ENCODE peak calls at places on chromosomes 4 and X, in seven cellular contexts. V, L, R, D, M, Z and F are unnamed samples.

GRCh38 chr4:72983706-72984105 is 85.8 kb downstream of the COX18 start:
- DNase-seq in V (no peak), L (no peak), R (no peak), D (no peak), M (no peak), Z (no peak), F (no peak)

GRCh38 chrX:21905209-21905735 is 35.2 kb upstream of the SMS start:
- DNase-seq in V (no peak), L (no peak), R (no peak), D (no peak), M (no peak), Z (peak), F (no peak)

GRCh38 chrX:119147486-119147885 is 19.9 kb upstream of the KIAA1210 start:
- DNase-seq in V (no peak), L (no peak), R (no peak), D (no peak), M (peak), Z (no peak), F (no peak)

GRCh38 chrX:74291964-74292891 is 11.8 kb upstream of the ZCCHC13 start:
- DNase-seq in V (peak), L (peak), R (peak), D (peak), M (peak), Z (peak), F (peak)

GRCh38 chrX:112844250-112844649 is 3.6 kb upstream of the AMOT start:
- DNase-seq in V (no peak), L (no peak), R (no peak), D (no peak), M (no peak), Z (no peak), F (no peak)

GRCh38 chr4:54066088-54066415 is 1.6 kb upstream of the CHIC2 start:
- DNase-seq in V (no peak), L (no peak), R (no peak), D (no peak), M (no peak), Z (no peak), F (no peak)

GRCh38 chrX:144681501-144681900 is 565.8 kb upstream of the SPANXN1 start:
- DNase-seq in V (no peak), L (no peak), R (no peak), D (no peak), M (no peak), Z (no peak), F (no peak)

GRCh38 chr4:118034061-118034785 is at the start of gene NDST3:
- DNase-seq in V (no peak), L (peak), R (peak), D (no peak), M (peak), Z (no peak), F (peak)

GRCh38 chr4:63563288-63564014 is 845.8 kb downstream of the TECRL start:
- DNase-seq in V (no peak), L (no peak), R (no peak), D (no peak), M (no peak), Z (no peak), F (peak)

GRCh38 chrX:135340827-135341226 is 31.5 kb downstream of the ETDC start:
- DNase-seq in V (no peak), L (no peak), R (peak), D (no peak), M (no peak), Z (no peak), F (no peak)

GRCh38 chr4:185285632-185286393 is 76.4 kb downstream of the SNX25 start:
- DNase-seq in V (no peak), L (no peak), R (no peak), D (no peak), M (no peak), Z (no peak), F (no peak)

DNA sequence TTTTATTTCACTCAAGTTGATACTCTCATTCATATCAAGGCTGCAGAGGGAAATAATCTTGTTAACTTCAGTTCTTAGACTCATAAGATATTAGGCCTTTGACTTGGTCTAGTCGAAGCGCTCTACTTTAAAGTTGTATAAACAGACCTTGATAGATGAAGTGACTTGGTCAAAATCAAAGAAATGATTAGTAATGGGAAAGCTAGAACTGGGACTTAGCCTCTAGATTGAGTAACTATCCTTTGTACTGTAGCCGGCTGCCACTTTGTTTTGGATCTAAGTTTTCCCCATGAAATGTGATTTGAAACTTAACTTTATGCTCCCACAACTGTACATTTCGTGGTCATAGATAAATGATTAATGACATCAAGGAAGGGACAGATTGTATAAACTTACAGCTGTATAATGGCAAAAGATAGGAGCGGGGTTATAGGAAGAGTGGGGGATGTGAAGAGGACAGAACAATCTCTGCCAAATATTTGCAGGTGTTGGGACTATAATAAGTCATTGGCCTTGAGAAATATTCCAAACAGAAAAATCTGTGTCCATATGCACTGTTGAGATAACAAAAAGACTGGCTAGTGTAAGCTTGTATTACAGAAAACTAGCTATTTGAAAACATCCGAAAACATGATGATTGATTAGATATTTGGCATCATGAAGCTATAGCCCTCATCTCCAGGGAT is 17.2 kb downstream of the MID2 start:
- DNase-seq in V (no peak), L (no peak), R (no peak), D (no peak), M (no peak), Z (no peak), F (no peak)
- TF ChIP-seq JUND in V (no peak), L (no peak), R (no peak), D (no peak), M (no peak), Z (no peak), F (no peak)

GRCh38 chr4:10180927-10181744 is 64.5 kb upstream of the WDR1 start:
- DNase-seq in V (peak), L (no peak), R (no peak), D (no peak), M (no peak), Z (no peak), F (no peak)

GRCh38 chr4:10179957-10180602 is 63.5 kb upstream of the WDR1 start:
- DNase-seq in V (no peak), L (no peak), R (no peak), D (no peak), M (no peak), Z (no peak), F (no peak)

GRCh38 chr4:10181745-10182445 is 65.3 kb upstream of the WDR1 start:
- DNase-seq in V (peak), L (no peak), R (no peak), D (no peak), M (no peak), Z (no peak), F (no peak)

GRCh38 chr4:10178763-10179162 is 62.2 kb upstream of the WDR1 start:
- DNase-seq in V (no peak), L (no peak), R (no peak), D (no peak), M (no peak), Z (no peak), F (no peak)

GRCh38 chr4:10180603-10180926 is 64.0 kb upstream of the WDR1 start:
- DNase-seq in V (peak), L (no peak), R (no peak), D (no peak), M (no peak), Z (no peak), F (no peak)
- TF ChIP-seq JUND in V (no peak), L (no peak), R (no peak), D (no peak), M (no peak), Z (no peak), F (no peak)

GRCh38 chr4:1370321-1371124 is 23.5 kb downstream of the UVSSA start:
- DNase-seq in V (no peak), L (no peak), R (no peak), D (no peak), M (no peak), Z (no peak), F (no peak)

GRCh38 chr4:1368421-1369090 is 21.5 kb downstream of the UVSSA start:
- DNase-seq in V (no peak), L (no peak), R (peak), D (no peak), M (no peak), Z (no peak), F (no peak)

GRCh38 chr4:1369484-1370079 is 22.6 kb downstream of the UVSSA start:
- DNase-seq in V (no peak), L (no peak), R (no peak), D (no peak), M (no peak), Z (no peak), F (no peak)

GRCh38 chr4:1367936-1368289 is 20.9 kb downstream of the UVSSA start:
- DNase-seq in V (no peak), L (no peak), R (no peak), D (no peak), M (no peak), Z (no peak), F (no peak)

DNA sequence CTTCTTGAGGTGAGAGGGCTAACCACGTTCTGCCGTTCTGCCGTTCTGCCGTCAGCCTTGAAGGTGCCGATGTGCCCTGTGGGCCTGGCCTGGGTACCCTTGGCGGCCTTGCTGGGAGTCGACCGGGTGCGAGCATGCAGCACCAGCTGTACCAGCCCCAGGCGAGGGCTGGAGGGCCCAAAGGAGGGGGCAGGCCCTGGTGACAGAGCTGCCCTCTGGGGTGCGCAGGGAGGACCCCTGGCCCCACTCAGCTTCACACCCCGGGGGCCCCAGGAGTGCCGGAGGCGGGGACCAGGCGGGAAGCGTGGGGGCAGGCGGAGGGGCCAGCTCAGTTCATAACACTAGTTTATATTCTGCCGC is 22.1 kb downstream of the UVSSA start:
- DNase-seq in V (no peak), L (no peak), R (no peak), D (no peak), M (no peak), Z (no peak), F (no peak)
- TF ChIP-seq JUND in V (no peak), L (no peak), R (no peak), D (no peak), M (no peak), Z (no peak), F (no peak)

DNA sequence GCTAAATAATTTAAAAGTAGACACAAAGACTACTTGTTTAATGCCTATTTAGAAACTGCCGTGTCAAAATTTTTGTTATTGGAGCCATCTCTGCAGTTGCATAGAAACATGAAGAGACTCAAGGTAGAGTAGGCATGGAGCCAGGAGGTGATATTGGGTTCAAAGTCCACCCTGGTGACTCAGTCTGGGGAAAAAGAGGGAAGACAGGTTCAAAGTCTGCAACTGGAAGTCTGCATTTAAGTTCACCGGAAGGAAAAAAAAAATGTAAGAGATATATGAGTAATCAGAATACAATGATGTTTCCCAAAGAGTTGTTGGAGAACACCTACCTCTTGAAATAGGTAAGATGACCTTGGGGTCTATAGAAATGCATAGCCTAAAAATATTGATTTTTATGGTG is 67.4 kb upstream of the QRFPR start:
- DNase-seq in V (no peak), L (peak), R (no peak), D (no peak), M (peak), Z (no peak), F (no peak)
- TF ChIP-seq JUND in V (no peak), L (peak), R (no peak), D (no peak), M (no peak), Z (no peak), F (no peak)

GRCh38 chr4:6470502-6471302 is 1.7 kb downstream of the PPP2R2C start:
- DNase-seq in V (peak), L (no peak), R (peak), D (no peak), M (no peak), Z (no peak), F (peak)

GRCh38 chr4:6468376-6468775 is 4.0 kb downstream of the PPP2R2C start:
- DNase-seq in V (no peak), L (no peak), R (no peak), D (no peak), M (no peak), Z (no peak), F (no peak)

GRCh38 chr4:6469898-6470501 is 2.4 kb downstream of the PPP2R2C start:
- DNase-seq in V (no peak), L (no peak), R (no peak), D (no peak), M (no peak), Z (no peak), F (no peak)

GRCh38 chr4:6467600-6467999 is 4.8 kb downstream of the PPP2R2C start:
- DNase-seq in V (no peak), L (no peak), R (no peak), D (no peak), M (no peak), Z (no peak), F (no peak)

GRCh38 chr4:6469144-6469543 is 3.3 kb downstream of the PPP2R2C start:
- DNase-seq in V (no peak), L (no peak), R (no peak), D (no peak), M (no peak), Z (no peak), F (no peak)
- TF ChIP-seq JUND in V (no peak), L (no peak), R (no peak), D (no peak), M (no peak), Z (no peak), F (no peak)